ENCODE peak calls at places on chromosomes 2 and 18, in five cellular contexts. Q, U, H, B and G are unnamed samples.

GRCh38 chr2:196420143-196420542 is 219.4 kb upstream of the CCDC150 start:
- DNase-seq in Q (no peak), U (no peak), H (no peak), B (no peak), G (no peak)

GRCh38 chr2:235981629-235982028 is 186.6 kb downstream of the GBX2 start:
- DNase-seq in Q (peak; percentile 11), U (no peak), H (peak; percentile 68), B (no peak), G (no peak)

GRCh38 chr2:43238176-43238575 is 11.8 kb upstream of the ZFP36L2 start:
- DNase-seq in Q (no peak), U (peak; percentile 15), H (no peak), B (no peak), G (peak; percentile 13)

GRCh38 chr2:70381235-70381634 is 79.4 kb upstream of the FAM136A start:
- DNase-seq in Q (no peak), U (peak; percentile 2), H (no peak), B (no peak), G (no peak)

GRCh38 chr2:27956895-27957294 is 66.4 kb downstream of the BABAM2 start:
- DNase-seq in Q (no peak), U (peak; percentile 81), H (no peak), B (no peak), G (peak; percentile 78)

GRCh38 chr2:73987109-73987947 is 2.6 kb downstream of the TET3 start:
- DNase-seq in Q (no peak), U (peak; percentile 62), H (no peak), B (no peak), G (peak; percentile 55)

GRCh38 chr18:6885992-6886823 is 156.7 kb downstream of the ARHGAP28 start:
- DNase-seq in Q (peak; percentile 67), U (peak; percentile 59), H (peak; percentile 70), B (no peak), G (peak; percentile 65)

GRCh38 chr2:67394734-67395133 is 2.4 kb upstream of the ETAA1 start:
- DNase-seq in Q (no peak), U (peak; percentile 53), H (peak; percentile 30), B (no peak), G (peak; percentile 68)

GRCh38 chr18:59918320-59918755 is 18.5 kb downstream of the PMAIP1 start:
- DNase-seq in Q (no peak), U (peak; percentile 61), H (peak; percentile 63), B (peak; percentile 44), G (no peak)

GRCh38 chr2:18123577-18123976 is 245.1 kb downstream of the KCNS3 start:
- DNase-seq in Q (no peak), U (no peak), H (no peak), B (no peak), G (no peak)

GRCh38 chr2:68059769-68060525 is 2.9 kb downstream of the C1D start:
- DNase-seq in Q (no peak), U (peak; percentile 30), H (no peak), B (no peak), G (peak; percentile 55)

GRCh38 chr18:73742959-73743358 is 404.7 kb downstream of the FBXO15 start:
- DNase-seq in Q (no peak), U (peak; percentile 10), H (no peak), B (no peak), G (no peak)

GRCh38 chr2:198028955-198029354 is 224.6 kb downstream of the PLCL1 start:
- DNase-seq in Q (no peak), U (no peak), H (no peak), B (no peak), G (no peak)

GRCh38 chr18:49846718-49847470 is 33.6 kb upstream of the ACAA2 start:
- DNase-seq in Q (no peak), U (no peak), H (no peak), B (no peak), G (no peak)

GRCh38 chr2:72137498-72138010 is 10.1 kb downstream of the CYP26B1 start:
- DNase-seq in Q (peak; percentile 61), U (peak; percentile 18), H (peak; percentile 65), B (peak; percentile 98), G (peak; percentile 52)

GRCh38 chr2:232707076-232707475 is 9.9 kb downstream of the GIGYF2 start:
- DNase-seq in Q (no peak), U (no peak), H (no peak), B (no peak), G (no peak)

GRCh38 chr2:191064590-191064989 is 50.6 kb upstream of the STAT1 start:
- DNase-seq in Q (no peak), U (no peak), H (no peak), B (no peak), G (no peak)

GRCh38 chr18:31101148-31102019 is 837 bp downstream of the DSC2 start:
- DNase-seq in Q (peak; percentile 48), U (no peak), H (peak; percentile 89), B (peak; percentile 87), G (peak; percentile 44)

GRCh38 chr18:48800877-48801727 is 149.7 kb downstream of the SMAD7 start:
- DNase-seq in Q (no peak), U (peak; percentile 78), H (no peak), B (peak; percentile 28), G (peak; percentile 37)

GRCh38 chr2:158796606-158797005 is 1.5 kb downstream of the DAPL1 start:
- DNase-seq in Q (no peak), U (no peak), H (peak; percentile 30), B (no peak), G (no peak)

GRCh38 chr2:46306320-46306719 is 9.1 kb downstream of the EPAS1 start:
- DNase-seq in Q (no peak), U (peak; percentile 37), H (no peak), B (no peak), G (peak; percentile 90)

GRCh38 chr2:111160758-111161157 is 40.0 kb downstream of the BCL2L11 start:
- DNase-seq in Q (no peak), U (peak; percentile 90), H (no peak), B (no peak), G (peak; percentile 79)

DNA sequence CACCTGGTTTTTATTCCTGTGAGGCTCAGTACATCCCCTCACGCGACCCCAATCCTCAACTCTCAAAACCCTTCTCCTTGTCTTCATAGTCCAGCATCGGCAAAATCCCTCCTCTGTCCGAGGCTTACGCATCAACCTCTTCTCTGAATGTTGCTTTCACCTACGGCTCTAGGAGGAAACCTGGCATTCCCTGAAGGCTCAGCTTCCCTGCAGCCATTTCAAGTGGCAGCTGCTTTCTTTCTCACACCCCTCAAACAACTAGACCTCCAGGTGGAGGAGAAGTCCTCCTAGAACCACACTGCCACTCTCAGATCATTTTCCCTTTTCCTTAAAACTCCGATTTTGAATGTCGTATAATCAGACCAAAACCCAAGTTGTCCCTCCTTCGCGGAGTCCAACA is 114.2 kb downstream of the DTNB start:
- DNase-seq in Q (no peak), U (no peak), H (no peak), B (no peak), G (no peak)
- H2BK15ac ChIP-seq in Q (no peak overlapping the region), U (no peak overlapping the region), H (no peak overlapping the region), B (no peak overlapping the region), G (no peak overlapping the region)

DNA sequence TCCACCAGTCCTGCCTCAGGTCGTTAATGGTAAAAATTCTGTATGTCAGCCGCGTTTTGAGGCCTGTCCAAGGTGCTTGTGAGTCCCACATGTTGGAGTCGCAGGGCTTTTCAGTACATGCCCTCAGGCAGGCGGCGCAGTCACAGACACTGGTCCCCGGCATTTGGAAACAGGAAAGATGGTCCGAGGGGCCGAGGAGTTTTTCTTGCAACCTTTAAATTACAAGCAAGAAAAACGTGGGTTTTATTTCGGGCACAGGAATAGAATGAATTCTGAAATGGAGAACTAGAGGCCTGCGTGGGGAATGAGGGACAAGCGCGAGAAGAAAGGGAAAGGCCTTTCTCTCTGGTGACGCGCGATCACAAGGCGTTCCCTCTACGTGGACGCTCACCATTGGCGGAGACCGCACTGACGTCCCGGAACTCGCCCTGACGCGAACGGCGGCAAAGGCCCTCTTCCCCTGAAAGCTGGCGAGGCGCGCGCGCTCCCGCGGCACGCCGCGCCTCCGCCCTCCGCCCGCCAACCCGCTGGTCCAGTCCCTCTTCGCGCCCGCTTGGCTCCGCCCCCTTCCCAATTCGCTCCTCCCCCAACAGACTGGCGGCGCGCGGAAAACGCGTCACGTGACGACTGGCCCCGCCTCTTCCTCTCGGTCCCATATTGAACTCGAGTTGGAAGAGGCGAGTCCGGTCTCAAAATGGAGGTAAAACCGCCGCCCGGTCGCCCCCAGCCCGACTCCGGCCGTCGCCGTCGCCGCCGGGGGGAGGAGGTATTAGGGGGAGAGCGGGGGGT is at the start of gene HNRNPA3:
- DNase-seq in Q (peak; percentile 99), U (peak; percentile 99), H (peak; percentile 99), B (peak; percentile 100), G (peak; percentile 99)
- H4K8ac ChIP-seq in Q (peak within 1 kb of the TSS; percentile 89), U (peak within 1 kb of the TSS; percentile 97), H (peak within 1 kb of the TSS; percentile 98), B (peak within 1 kb of the TSS; percentile 100), G (peak within 1 kb of the TSS; percentile 79)

DNA sequence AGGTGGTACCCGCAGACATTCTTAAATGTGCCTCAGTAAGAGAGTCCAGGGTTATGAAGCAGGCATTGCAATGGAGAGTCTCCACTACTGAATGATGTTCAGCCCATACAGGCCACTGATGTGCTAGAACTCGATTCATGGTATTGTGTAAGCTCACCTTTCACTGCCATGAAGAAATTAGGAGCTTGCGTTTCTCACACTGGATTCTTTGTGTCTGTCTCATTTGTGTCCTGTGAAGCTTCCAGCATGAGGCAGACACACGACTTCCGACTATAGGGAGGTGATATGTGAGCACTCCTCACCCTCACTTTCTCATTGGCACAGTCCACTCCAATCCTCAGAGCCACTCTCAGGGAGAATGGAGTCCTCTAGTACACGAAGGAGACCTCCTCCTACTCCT is 677.4 kb upstream of the RAB6C start:
- DNase-seq in Q (no peak), U (no peak), H (no peak), B (no peak), G (no peak)
- H3K4me3 ChIP-seq in Q (peak overlapping the region; percentile 45), U (no peak overlapping the region), H (no peak overlapping the region), B (no peak overlapping the region), G (no peak overlapping the region)

DNA sequence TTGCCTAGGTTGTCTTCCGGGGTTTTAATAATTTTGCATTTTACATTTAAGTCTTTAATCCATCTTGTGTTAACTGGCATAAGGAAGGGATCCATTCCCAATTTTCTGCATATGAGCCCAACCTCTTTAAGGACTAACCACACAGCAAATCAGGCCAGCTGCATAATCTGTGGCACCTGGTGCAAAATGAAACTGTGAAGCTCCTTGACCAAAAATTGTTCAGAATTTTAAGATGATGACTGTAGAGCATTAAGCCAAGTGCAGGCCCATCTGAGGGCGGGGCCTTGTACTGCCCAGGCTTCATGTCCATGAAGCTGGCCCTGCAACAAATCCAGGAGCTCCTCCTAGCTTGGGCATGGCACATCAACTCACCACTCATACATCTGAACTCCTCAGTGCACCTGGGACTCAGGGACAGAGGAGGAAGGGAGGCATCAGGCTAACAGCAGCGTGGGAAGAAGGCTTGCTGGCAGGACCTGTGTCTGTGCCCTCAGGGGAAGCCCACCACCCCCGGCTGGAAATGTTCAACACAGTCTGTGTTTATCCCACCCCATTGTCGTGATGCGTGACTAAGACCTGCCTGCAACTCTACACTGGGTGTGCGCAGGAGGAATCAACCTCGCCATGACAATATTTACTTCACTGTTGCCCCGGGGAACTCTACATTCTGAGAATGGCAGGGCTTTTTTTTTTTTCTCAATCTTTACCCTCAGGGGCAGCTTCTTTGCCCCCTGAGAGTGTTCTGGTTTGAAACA is 128.9 kb upstream of the SIX2 start:
- DNase-seq in Q (no peak), U (no peak), H (no peak), B (no peak), G (no peak)
- H2BK15ac ChIP-seq in Q (no peak overlapping the region), U (no peak overlapping the region), H (no peak overlapping the region), B (no peak overlapping the region), G (no peak overlapping the region)

DNA sequence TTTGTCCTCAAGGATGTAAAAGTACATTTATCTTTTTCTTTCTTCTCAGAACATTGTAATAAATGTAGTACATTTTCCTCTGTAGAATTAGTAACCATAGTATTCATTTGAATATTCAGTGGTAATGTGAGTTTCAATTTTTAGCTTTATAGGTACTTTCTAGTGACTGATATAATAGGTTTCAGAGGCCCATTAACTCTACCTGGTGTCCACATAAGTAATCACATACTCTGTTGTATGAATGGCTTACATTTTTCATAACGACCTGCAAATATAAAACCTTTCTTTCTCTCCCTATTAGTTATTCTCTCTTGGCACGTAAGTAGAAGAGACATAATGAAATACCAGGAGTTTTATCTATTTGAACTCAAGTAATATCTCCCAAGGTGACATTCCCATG is 1017.6 kb downstream of the DPP10 start:
- DNase-seq in Q (no peak), U (no peak), H (no peak), B (no peak), G (no peak)
- H4K8ac ChIP-seq in Q (no peak overlapping the region), U (no peak overlapping the region), H (no peak overlapping the region), B (no peak overlapping the region), G (no peak overlapping the region)